ENCODE peak calls at places on chromosomes 1 and 21, in four cellular contexts. N is adrenal gland, B is PC-9, E is cardiac muscle cell. L is an unnamed sample.

GRCh38 chr21:34833465-34833864 is 164.7 kb downstream of the CLIC6 start:
- DNase-seq in B (no peak), E (peak; percentile 42), N (no peak), L (no peak)

GRCh38 chr1:171881466-171881865 is 40.2 kb downstream of the DNM3 start:
- DNase-seq in B (no peak), E (no peak), N (no peak), L (no peak)

GRCh38 chr1:27634982-27635362 is at the start of gene FGR:
- DNase-seq in E (no peak), N (peak; percentile 22), B (no peak), L (no peak)

GRCh38 chr1:9316080-9316444 is 23.4 kb downstream of the SPSB1 start:
- DNase-seq in B (no peak), E (no peak), N (no peak), L (no peak)

GRCh38 chr1:65467536-65467935 is 47.1 kb downstream of the LEPR start:
- DNase-seq in B (peak; percentile 90), N (no peak), E (peak; percentile 22), L (no peak)

GRCh38 chr1:7576946-7577657 is 194.0 kb upstream of the VAMP3 start:
- DNase-seq in E (peak; percentile 24), B (no peak), N (no peak), L (no peak)

GRCh38 chr21:37582613-37583012 is 216.0 kb downstream of the DYRK1A start:
- DNase-seq in B (no peak), N (peak; percentile 62), E (peak; percentile 84), L (peak; percentile 73)

GRCh38 chr1:246218686-246219085 is 288.4 kb downstream of the SMYD3 start:
- DNase-seq in B (no peak), E (no peak), N (no peak), L (no peak)

GRCh38 chr1:2499986-2500596 is 24.0 kb downstream of the PLCH2 start:
- DNase-seq in E (no peak), N (no peak), B (no peak), L (peak; percentile 52)

GRCh38 chr21:34907783-34908423 is 141.2 kb downstream of the RUNX1 start:
- DNase-seq in N (no peak), E (no peak), B (no peak), L (no peak)

GRCh38 chr1:37265156-37265555 is 209.2 kb upstream of the ZC3H12A start:
- DNase-seq in B (no peak), N (no peak), E (no peak), L (no peak)

GRCh38 chr1:224211262-224211962 is 28.4 kb downstream of the DEGS1 start:
- DNase-seq in N (peak; percentile 33), B (peak; percentile 64), E (peak; percentile 73), L (peak; percentile 47)

GRCh38 chr1:178942285-178943218 is 71.7 kb upstream of the ANGPTL1 start:
- DNase-seq in E (peak; percentile 71), B (no peak), N (no peak), L (peak; percentile 28)

GRCh38 chr1:152110365-152110859 is 4.8 kb downstream of the TCHH start:
- DNase-seq in N (peak; percentile 10), E (peak; percentile 60), B (peak; percentile 58), L (no peak)

GRCh38 chr1:20109223-20109856 is 10.0 kb downstream of the PLA2G2D start:
- DNase-seq in N (no peak), E (no peak), B (peak; percentile 41), L (no peak)

GRCh38 chr1:92277105-92277504 is 21.7 kb downstream of the GLMN start:
- DNase-seq in N (no peak), B (peak; percentile 33), E (peak; percentile 36), L (no peak)

GRCh38 chr21:45590246-45590725 is 48.0 kb upstream of the SLC19A1 start:
- DNase-seq in E (peak; percentile 80), N (peak; percentile 65), B (no peak), L (no peak)

GRCh38 chr1:99766378-99766800 is at the start of gene FRRS1:
- DNase-seq in B (peak; percentile 95), E (peak; percentile 81), N (peak; percentile 76), L (peak; percentile 73)

GRCh38 chr1:57165546-57165945 is 199.7 kb upstream of the C8B start:
- DNase-seq in B (no peak), N (no peak), E (peak; percentile 1), L (no peak)

GRCh38 chr1:54619749-54620148 is 3.6 kb downstream of the FAM151A start:
- DNase-seq in N (no peak), B (no peak), E (no peak), L (no peak)

GRCh38 chr1:76503100-76503499 is 364.2 kb upstream of the ST6GALNAC5 start:
- DNase-seq in N (no peak), B (no peak), E (no peak), L (no peak)

GRCh38 chr1:61746768-61747167 is 4.5 kb downstream of the PATJ start:
- DNase-seq in N (no peak), E (peak; percentile 35), B (no peak), L (no peak)

GRCh38 chr1:62271932-62272728 is 47.1 kb downstream of the KANK4 start:
- DNase-seq in E (no peak), B (no peak), N (peak; percentile 13), L (no peak)

GRCh38 chr1:206550446-206550845 is 43.1 kb downstream of the RASSF5 start:
- DNase-seq in E (no peak), N (no peak), B (no peak), L (no peak)

GRCh38 chr1:245074232-245074747 is 80.5 kb upstream of the KIF26B start:
- DNase-seq in E (no peak), N (no peak), B (no peak), L (peak; percentile 44)

GRCh38 chr1:189424746-189425331 is 1052.8 kb downstream of the BRINP3 start:
- DNase-seq in E (peak; percentile 21), B (no peak), N (no peak), L (peak; percentile 13)

GRCh38 chr1:98903726-98904125 is 100.9 kb downstream of the PLPPR5 start:
- DNase-seq in N (no peak), E (peak; percentile 9), B (no peak), L (no peak)

GRCh38 chr21:16195896-16196443 is 466.2 kb downstream of the USP25 start:
- DNase-seq in E (peak; percentile 33), N (no peak), B (no peak), L (peak; percentile 17)

GRCh38 chr1:183139281-183139942 is 46.7 kb upstream of the LAMC2 start:
- DNase-seq in E (peak; percentile 55), B (peak; percentile 83), N (no peak), L (no peak)

GRCh38 chr21:28615276-28615675 is 377.4 kb downstream of the LTN1 start:
- DNase-seq in B (no peak), E (peak; percentile 61), N (no peak), L (no peak)

GRCh38 chr1:53430779-53431178 is 28.4 kb upstream of the DMRTB1 start:
- DNase-seq in N (no peak), E (no peak), B (no peak), L (no peak)

GRCh38 chr1:226942392-226942791 is 2.3 kb downstream of the COQ8A start:
- DNase-seq in B (no peak), N (no peak), E (no peak), L (no peak)
- H3K4me1 ChIP-seq in B (peaks cover 19% of the 10 kb centered on the region), N (peaks cover 81% of the 10 kb centered on the region), E (peaks cover 14% of the 10 kb centered on the region), L (peaks cover 17% of the 10 kb centered on the region)

GRCh38 chr1:236761397-236762132 is 33.5 kb upstream of the MTR start:
- DNase-seq in E (no peak), N (no peak), B (no peak), L (no peak)

GRCh38 chr1:236759252-236759859 is 35.7 kb upstream of the MTR start:
- DNase-seq in B (no peak), E (peak; percentile 65), N (peak; percentile 8), L (peak; percentile 61)

GRCh38 chr1:236760480-236760879 is 34.6 kb upstream of the MTR start:
- DNase-seq in N (no peak), B (no peak), E (no peak), L (no peak)

GRCh38 chr1:236760986-236761385 is 34.1 kb upstream of the MTR start:
- DNase-seq in N (no peak), B (no peak), E (no peak), L (no peak)

DNA sequence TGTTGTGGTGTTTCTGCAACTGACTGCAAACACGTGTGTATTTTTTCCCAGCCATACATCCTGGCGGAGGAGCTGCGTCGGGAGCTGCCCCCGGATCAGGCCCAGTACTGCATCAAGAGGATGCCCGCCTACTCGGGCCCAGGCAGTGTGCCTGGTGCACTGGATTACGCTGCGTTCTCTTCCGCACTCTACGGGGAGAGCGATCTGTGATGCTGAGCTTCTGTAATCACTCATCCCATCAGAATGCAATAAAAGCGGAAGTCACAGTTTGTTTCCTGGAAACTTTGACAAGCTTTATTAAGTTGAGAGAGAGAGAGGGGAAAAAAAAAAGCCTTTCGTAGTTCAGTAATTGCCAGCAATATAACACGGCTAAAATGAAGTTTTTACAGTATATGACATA is 32.7 kb upstream of the MTR start:
- DNase-seq in N (no peak), E (no peak), B (no peak), L (no peak)
- H3K4me3 ChIP-seq in N (no peak overlapping the region), E (no peak overlapping the region), B (no peak overlapping the region), L (no peak overlapping the region)

GRCh38 chr1:204479387-204480136 is 15.0 kb downstream of the PIK3C2B start:
- DNase-seq in B (peak; percentile 74), N (no peak), E (no peak), L (no peak)
- H3K4me1 ChIP-seq in B (peaks cover 56% of the 10 kb centered on the region), N (peaks cover 37% of the 10 kb centered on the region), E (peaks cover 25% of the 10 kb centered on the region), L (peaks cover 19% of the 10 kb centered on the region)

DNA sequence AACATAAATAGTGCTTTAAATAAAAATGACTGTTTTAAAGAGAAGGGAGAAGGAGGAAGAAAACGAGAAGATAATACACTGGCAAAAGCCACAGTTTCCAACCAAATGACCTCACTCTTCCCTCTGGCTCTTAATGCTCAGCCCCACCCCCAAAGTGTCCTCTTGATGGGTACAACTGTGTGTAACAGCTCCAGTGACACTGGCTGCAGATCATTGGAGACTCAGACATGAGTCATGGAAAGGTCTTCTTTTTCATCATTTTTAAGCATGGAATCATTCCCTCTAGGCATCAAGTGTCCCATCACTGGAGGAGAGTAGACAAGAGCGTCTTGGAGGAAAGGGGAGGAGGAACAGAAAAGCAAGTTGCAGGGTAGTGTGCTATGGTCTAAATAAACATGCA is 333.0 kb downstream of the PAPPA2 start:
- DNase-seq in E (no peak), N (peak; percentile 13), B (no peak), L (peak; percentile 3)
- H3K4me3 ChIP-seq in E (no peak overlapping the region), N (no peak overlapping the region), B (no peak overlapping the region), L (no peak overlapping the region)

GRCh38 chr1:117631761-117632160 is 25.9 kb downstream of the TENT5C start:
- DNase-seq in E (no peak), B (no peak), N (no peak), L (no peak)

GRCh38 chr1:117631361-117631760 is 25.5 kb downstream of the TENT5C start:
- DNase-seq in B (no peak), N (no peak), E (no peak), L (no peak)

GRCh38 chr1:117633068-117633345 is 27.2 kb downstream of the TENT5C start:
- DNase-seq in B (no peak), N (no peak), E (no peak), L (no peak)

GRCh38 chr1:117633423-117633822 is 27.6 kb downstream of the TENT5C start:
- DNase-seq in B (no peak), N (no peak), E (no peak), L (no peak)

GRCh38 chr1:117632269-117633067 is 26.6 kb downstream of the TENT5C start:
- DNase-seq in N (no peak), B (peak; percentile 91), E (no peak), L (no peak)
- H3K4me1 ChIP-seq in N (no peaks in the 10 kb centered on the region), B (peaks cover 23% of the 10 kb centered on the region), E (peaks cover 14% of the 10 kb centered on the region), L (no peaks in the 10 kb centered on the region)

GRCh38 chr1:191206808-191207207 is 729.1 kb upstream of the BRINP3 start:
- DNase-seq in E (no peak), B (no peak), N (no peak), L (peak; percentile 8)
- H3K4me3 ChIP-seq in E (no peak overlapping the region), B (no peak overlapping the region), N (no peak overlapping the region), L (no peak overlapping the region)

L was measured in SJCRH30.